ENCODE peak calls at places on chromosomes 16 and 17, in five cellular contexts. K is neuronal stem cell, T is IMR-90, C is H9, R is H1. G is an unnamed sample.

GRCh38 chr17:4648741-4649140 is 7.3 kb upstream of the ALOX15 start:
- DNase-seq in R (no peak), C (no peak), K (no peak), T (no peak), G (no peak)

GRCh38 chr16:77385481-77385880 is 49.4 kb downstream of the ADAMTS18 start:
- DNase-seq in T (no peak), K (no peak), C (no peak), R (no peak), G (no peak)

GRCh38 chr16:64096671-64097070 is 1025.2 kb downstream of the CDH11 start:
- DNase-seq in C (no peak), K (no peak), T (no peak), R (no peak), G (no peak)

GRCh38 chr16:1809281-1809801 is 15.8 kb upstream of the IGFALS start:
- DNase-seq in R (no peak), T (no peak), K (no peak), C (peak; percentile 90), G (no peak)

GRCh38 chr16:67169011-67169451 is 1.3 kb upstream of the NOL3 start:
- DNase-seq in R (no peak), T (no peak), K (no peak), C (peak; percentile 77), G (no peak)

GRCh38 chr16:54633943-54634362 is 296.7 kb upstream of the IRX5 start:
- DNase-seq in K (no peak), R (no peak), T (no peak), C (peak; percentile 41), G (no peak)

GRCh38 chr16:4345439-4346204 is 5.5 kb downstream of the PAM16 start:
- DNase-seq in R (no peak), K (no peak), C (no peak), T (no peak), G (peak; percentile 70)

GRCh38 chr17:20059728-20060188 is 50.6 kb downstream of the SPECC1 start:
- DNase-seq in R (no peak), K (no peak), T (peak; percentile 23), C (no peak), G (peak; percentile 26)

GRCh38 chr17:72458301-72458700 is 337.5 kb downstream of the SOX9 start:
- DNase-seq in R (no peak), C (no peak), K (no peak), T (no peak), G (no peak)

GRCh38 chr17:49992191-49992932 is 2.7 kb downstream of the DLX3 start:
- DNase-seq in K (no peak), R (no peak), C (peak; percentile 28), T (no peak), G (no peak)

GRCh38 chr17:49994085-49995054 is 654 bp downstream of the DLX3 start:
- DNase-seq in R (no peak), K (no peak), C (peak; percentile 84), T (no peak), G (no peak)

GRCh38 chr17:49991409-49991808 is 3.6 kb downstream of the DLX3 start:
- DNase-seq in C (peak; percentile 25), R (no peak), T (no peak), K (no peak), G (no peak)

GRCh38 chr17:49993423-49994037 is 1.5 kb downstream of the DLX3 start:
- DNase-seq in C (peak; percentile 86), R (no peak), K (no peak), T (no peak), G (no peak)

GRCh38 chr17:49992933-49993422 is 2.0 kb downstream of the DLX3 start:
- DNase-seq in T (no peak), R (no peak), C (no peak), K (no peak), G (no peak)
- H3K14ac ChIP-seq in T (no peak overlapping the region), R (no peak overlapping the region), C (no peak overlapping the region), K (no peak overlapping the region), G (no peak overlapping the region)

DNA sequence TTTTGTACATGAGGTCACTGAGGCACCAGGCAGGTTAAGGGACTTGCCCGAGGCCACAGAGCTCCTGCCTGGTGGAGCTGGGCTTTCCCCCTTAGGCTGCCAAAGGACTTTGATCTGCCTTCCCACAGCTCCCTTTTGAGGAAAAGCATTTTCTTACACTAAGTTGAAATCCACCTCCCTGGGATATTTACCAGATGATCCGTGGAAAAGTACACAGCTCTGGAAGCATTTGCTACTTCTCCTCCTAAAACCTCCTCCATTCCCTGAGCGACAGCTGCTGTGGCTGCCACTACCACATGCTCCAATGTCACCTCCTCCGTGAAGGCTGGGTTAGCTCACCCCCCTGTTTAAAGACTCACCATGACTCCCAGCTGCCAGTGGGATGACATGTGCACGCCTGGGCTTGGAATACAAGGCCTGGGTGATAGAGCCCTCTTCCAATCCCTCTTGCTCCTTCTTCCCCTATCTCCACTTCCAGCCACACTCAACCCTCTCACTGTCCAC is 1.2 kb upstream of the MPRIP start:
- DNase-seq in C (no peak), R (no peak), K (no peak), T (peak; percentile 74), G (peak; percentile 87)
- H3K14ac ChIP-seq in C (no peak overlapping the region), R (no peak overlapping the region), K (no peak overlapping the region), T (peak overlapping the region; percentile 10), G (no peak overlapping the region)

GRCh38 chr17:37358830-37359681 is 16.7 kb upstream of the C17orf78 start:
- DNase-seq in R (peak; percentile 96), K (peak; percentile 98), C (peak; percentile 100), T (peak; percentile 86), G (peak; percentile 95)

GRCh38 chr17:37360632-37361031 is 15.2 kb upstream of the C17orf78 start:
- DNase-seq in C (no peak), K (no peak), R (no peak), T (peak; percentile 25), G (peak; percentile 26)

GRCh38 chr17:37361543-37361942 is 14.2 kb upstream of the C17orf78 start:
- DNase-seq in K (no peak), T (no peak), R (no peak), C (no peak), G (no peak)

GRCh38 chr17:37359682-37360188 is 16.1 kb upstream of the C17orf78 start:
- DNase-seq in C (no peak), K (no peak), R (no peak), T (peak; percentile 11), G (no peak)

GRCh38 chr17:37358098-37358829 is 17.5 kb upstream of the C17orf78 start:
- DNase-seq in R (peak; percentile 66), C (peak; percentile 93), K (peak; percentile 90), T (peak; percentile 44), G (peak; percentile 84)
- H3K14ac ChIP-seq in R (no peak overlapping the region), C (peak overlapping the region; percentile 59), K (peak overlapping the region; percentile 72), T (peak overlapping the region; percentile 15), G (no peak overlapping the region)

GRCh38 chr17:1402268-1402598 is 2.2 kb upstream of the YWHAE start:
- DNase-seq in K (no peak), T (no peak), R (no peak), C (no peak), G (no peak)

GRCh38 chr17:1399366-1399678 is 700 bp downstream of the YWHAE start:
- DNase-seq in T (no peak), K (no peak), R (no peak), C (no peak), G (no peak)

GRCh38 chr17:1398900-1399299 is 1.1 kb downstream of the YWHAE start:
- DNase-seq in C (no peak), T (peak; percentile 40), K (no peak), R (no peak), G (peak; percentile 65)

GRCh38 chr17:1398028-1398427 is 2.0 kb downstream of the YWHAE start:
- DNase-seq in K (no peak), C (no peak), T (peak; percentile 54), R (no peak), G (no peak)

DNA sequence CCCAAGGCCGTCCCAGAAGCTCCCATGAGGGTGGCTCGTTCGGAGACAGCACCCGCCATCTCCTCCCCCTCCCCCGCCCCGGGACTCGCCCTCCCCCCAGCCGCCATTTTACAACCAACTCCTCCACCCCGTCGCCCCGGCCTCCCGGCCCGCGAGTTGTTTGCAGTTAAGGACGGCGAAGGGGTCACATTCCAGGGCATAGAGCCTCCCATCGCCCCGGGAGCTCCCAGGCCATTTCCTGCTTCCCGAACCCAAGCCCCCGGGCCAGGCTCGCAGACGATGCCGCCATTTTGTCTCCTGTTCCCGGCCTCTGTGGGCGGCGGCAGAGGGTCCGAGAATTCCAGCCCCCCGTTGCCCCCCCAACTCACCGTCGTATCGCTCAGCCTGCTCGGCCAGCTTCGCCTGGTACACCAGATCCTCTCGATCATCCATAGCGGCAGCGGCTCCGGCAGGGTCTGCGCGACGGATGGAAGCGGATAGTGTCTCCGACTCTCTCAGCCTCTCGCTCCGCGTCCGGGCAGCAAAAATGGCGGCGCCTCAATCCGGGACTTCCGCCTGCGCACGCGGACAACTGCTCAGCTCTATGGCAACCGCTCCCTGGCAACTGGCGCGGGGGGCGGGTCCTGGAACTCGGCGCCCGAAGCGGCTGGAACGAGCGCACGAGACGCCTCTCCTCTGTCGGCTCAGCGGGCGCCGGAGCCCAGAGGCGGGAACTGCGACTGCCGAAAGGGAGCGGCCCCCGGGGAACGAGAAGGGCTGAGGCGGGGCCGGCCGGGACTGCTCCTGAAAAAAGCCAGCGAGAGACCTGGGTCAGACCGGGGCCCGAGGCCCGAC is at the start of gene YWHAE:
- DNase-seq in T (peak; percentile 91), R (peak; percentile 84), C (peak; percentile 99), K (peak; percentile 96), G (peak; percentile 97)
- H3K14ac ChIP-seq in T (peak within 1 kb of the TSS; percentile 100), R (no peak within 1 kb of the TSS), C (peak within 1 kb of the TSS; percentile 100), K (peak within 1 kb of the TSS; percentile 89), G (peak within 1 kb of the TSS; percentile 100)

GRCh38 chr17:57881143-57881542 is 31.3 kb upstream of the MRPS23 start:
- DNase-seq in T (peak; percentile 89), C (peak; percentile 67), K (no peak), R (no peak), G (peak; percentile 80)

GRCh38 chr17:57880086-57880456 is 30.2 kb upstream of the MRPS23 start:
- DNase-seq in C (no peak), K (no peak), T (no peak), R (no peak), G (no peak)

GRCh38 chr17:57881783-57882291 is 32.0 kb upstream of the MRPS23 start:
- DNase-seq in R (no peak), C (no peak), K (no peak), T (no peak), G (no peak)

GRCh38 chr17:57877803-57878202 is 28.0 kb upstream of the MRPS23 start:
- DNase-seq in T (no peak), C (no peak), R (no peak), K (no peak), G (peak; percentile 50)

GRCh38 chr17:57879437-57880085 is 29.7 kb upstream of the MRPS23 start:
- DNase-seq in C (peak; percentile 71), K (no peak), T (no peak), R (no peak), G (no peak)
- H3K14ac ChIP-seq in C (no peak overlapping the region), K (no peak overlapping the region), T (peak overlapping the region; percentile 89), R (no peak overlapping the region), G (peak overlapping the region; percentile 61)

G was measured in mesenchymal stem cell.